ENCODE peak calls at places on chromosomes 4 and X, in four cellular contexts. G is substantia nigra, X is type B pancreatic cell, M is left ventricle myocardium superior. Z is an unnamed sample.

GRCh38 chr4:140260227-140260626 is 106.2 kb upstream of the MAML3 start:
- DNase-seq in G (no peak), M (no peak), X (no peak), Z (no peak)

GRCh38 chr4:184453402-184454160 is 20.8 kb downstream of the IRF2 start:
- DNase-seq in M (no peak), G (no peak), X (no peak), Z (no peak)

GRCh38 chr4:129455462-129455861 is 359.5 kb downstream of the C4orf33 start:
- DNase-seq in X (no peak), G (no peak), M (no peak), Z (no peak)

GRCh38 chr4:6942238-6942800 is 32.7 kb downstream of the TBC1D14 start:
- DNase-seq in M (no peak), X (no peak), G (no peak), Z (no peak)

GRCh38 chr4:74451214-74451661 is 6.3 kb downstream of the AREG start:
- DNase-seq in X (no peak), G (no peak), M (no peak), Z (no peak)

GRCh38 chr4:80305466-80305865 is 30.1 kb upstream of the CFAP299 start:
- DNase-seq in X (no peak), G (no peak), M (no peak), Z (no peak)

GRCh38 chr4:181524455-181524854 is 718.7 kb upstream of the TENM3 start:
- DNase-seq in X (no peak), M (no peak), G (no peak), Z (no peak)

GRCh38 chr4:110055014-110055768 is 142.5 kb downstream of the EGF start:
- DNase-seq in G (no peak), M (no peak), X (no peak), Z (no peak)

GRCh38 chrX:13013353-13014110 is 30.9 kb downstream of the FAM9C start:
- DNase-seq in M (no peak), X (no peak), G (no peak), Z (no peak)

GRCh38 chr4:141645611-141646340 is 9.4 kb downstream of the IL15 start:
- DNase-seq in X (no peak), M (no peak), G (no peak), Z (no peak)

GRCh38 chr4:986428-986948 is 356 bp upstream of the IDUA start:
- DNase-seq in G (no peak), X (no peak), M (no peak), Z (no peak)

GRCh38 chr4:169620846-169621228 is 459 bp downstream of the CLCN3 start:
- DNase-seq in G (no peak), X (no peak), M (no peak), Z (no peak)

GRCh38 chrX:108020631-108021030 is 24.2 kb upstream of the VSIG1 start:
- DNase-seq in M (no peak), G (no peak), X (no peak), Z (no peak)

GRCh38 chr4:161601011-161601410 is 562.8 kb downstream of the FSTL5 start:
- DNase-seq in X (no peak), M (no peak), G (no peak), Z (no peak)

GRCh38 chr4:6988016-6988715 is 55.0 kb upstream of the TADA2B start:
- DNase-seq in G (no peak), M (no peak), X (no peak), Z (no peak)

GRCh38 chr4:119005888-119006287 is 117.2 kb downstream of the SYNPO2 start:
- DNase-seq in M (no peak), X (no peak), G (no peak), Z (no peak)

GRCh38 chr4:82031386-82031785 is 342.4 kb downstream of the HNRNPD start:
- DNase-seq in X (no peak), M (no peak), G (no peak), Z (no peak)

GRCh38 chrX:45850775-45851433 is 650.2 kb upstream of the DIPK2B start:
- DNase-seq in X (peak; percentile 69), G (no peak), M (no peak), Z (no peak)

GRCh38 chrX:50180073-50180940 is 20.5 kb downstream of the AKAP4 start:
- DNase-seq in X (no peak), G (no peak), M (no peak), Z (no peak)

GRCh38 chrX:129721870-129722269 is 16.9 kb upstream of the XPNPEP2 start:
- DNase-seq in G (no peak), X (no peak), M (no peak), Z (peak; percentile 18)

GRCh38 chr4:158796370-158797140 is 27.7 kb downstream of the FNIP2 start:
- DNase-seq in X (no peak), G (no peak), M (no peak), Z (no peak)

GRCh38 chr4:61085534-61085933 is 114.6 kb upstream of the ADGRL3 start:
- DNase-seq in M (no peak), G (no peak), X (no peak), Z (no peak)

GRCh38 chrX:47643926-47644325 is 6.4 kb downstream of the ELK1 start:
- DNase-seq in M (no peak), G (no peak), X (no peak), Z (no peak)

GRCh38 chrX:23952984-23953907 is 45.4 kb downstream of the CXorf58 start:
- DNase-seq in X (peak; percentile 27), M (no peak), G (no peak), Z (no peak)

GRCh38 chr4:30385650-30386049 is 334.5 kb upstream of the PCDH7 start:
- DNase-seq in G (no peak), M (no peak), X (no peak), Z (no peak)

GRCh38 chr4:121358473-121358872 is 22.3 kb downstream of the QRFPR start:
- DNase-seq in X (no peak), G (no peak), M (no peak), Z (no peak)

GRCh38 chr4:132059227-132059626 is 1089.9 kb upstream of the PCDH10 start:
- DNase-seq in G (no peak), X (no peak), M (no peak), Z (no peak)

Z was measured in mesenteric fat pad.